ENCODE peak calls at places on chromosomes 7 and 10, in four cellular contexts. Y is HepG2, P is K562, B is GM12878. T is an unnamed sample.

GRCh38 chr7:47763063-47763974 is 181.4 kb upstream of the TNS3 start:
- DNase-seq in B (no peak), P (no peak), Y (peak), T (no peak)

GRCh38 chr10:61211468-61211867 is 241.7 kb downstream of the TMEM26 start:
- DNase-seq in B (no peak), Y (no peak), P (no peak), T (no peak)

GRCh38 chr10:24128066-24128751 is 80.7 kb upstream of the KIAA1217 start:
- DNase-seq in Y (no peak), B (no peak), P (no peak), T (no peak)

GRCh38 chr10:128879030-128879429 is 588.0 kb upstream of the MGMT start:
- DNase-seq in B (no peak), Y (no peak), P (no peak), T (no peak)

GRCh38 chr10:97759157-97759980 is 12.4 kb downstream of the SFRP5 start:
- DNase-seq in Y (peak), B (no peak), P (peak), T (peak)

GRCh38 chr10:49539320-49539885 is 482 bp upstream of the ERCC6 start:
- DNase-seq in Y (peak), B (no peak), P (peak), T (peak)

GRCh38 chr7:113810108-113810748 is 108.6 kb downstream of the PPP1R3A start:
- DNase-seq in P (no peak), B (no peak), Y (no peak), T (no peak)

GRCh38 chr7:80312139-80312661 is 177.6 kb downstream of the GNAI1 start:
- DNase-seq in P (no peak), B (no peak), Y (peak), T (no peak)

GRCh38 chr10:52780391-52781155 is 8.0 kb upstream of the MBL2 start:
- DNase-seq in Y (no peak), P (no peak), B (no peak), T (no peak)

GRCh38 chr7:139246905-139247304 is 15.9 kb downstream of the UBN2 start:
- DNase-seq in Y (no peak), P (no peak), B (no peak), T (no peak)

GRCh38 chr10:122709971-122710370 is 10.3 kb upstream of the C10orf120 start:
- DNase-seq in P (no peak), Y (no peak), B (no peak), T (no peak)

GRCh38 chr7:101237206-101238067 is at the start of gene CLDN15:
- DNase-seq in Y (peak), B (no peak), P (no peak), T (no peak)

GRCh38 chr7:31788445-31788844 is 101.4 kb downstream of the PPP1R17 start:
- DNase-seq in Y (no peak), P (no peak), B (no peak), T (no peak)

GRCh38 chr10:78604286-78604685 is 464.5 kb upstream of the ZMIZ1 start:
- DNase-seq in P (no peak), B (no peak), Y (no peak), T (no peak)

GRCh38 chr7:157002819-157003421 is 7.5 kb downstream of the MNX1 start:
- DNase-seq in Y (no peak), P (no peak), B (no peak), T (peak)

GRCh38 chr10:45433716-45434469 is 59.9 kb downstream of the ALOX5 start:
- DNase-seq in B (peak), Y (no peak), P (no peak), T (no peak)

GRCh38 chr7:139108256-139109187 is 998 bp downstream of the ZC3HAV1 start:
- DNase-seq in Y (no peak), P (peak), B (no peak), T (peak)

GRCh38 chr7:105046414-105046813 is 32.4 kb downstream of the KMT2E start:
- DNase-seq in Y (no peak), P (no peak), B (no peak), T (no peak)

GRCh38 chr7:111045469-111045868 is 45.5 kb upstream of the LRRN3 start:
- DNase-seq in P (no peak), B (no peak), Y (no peak), T (no peak)

GRCh38 chr10:80409121-80409520 is 770 bp downstream of the PRXL2A start:
- DNase-seq in Y (no peak), P (no peak), B (no peak), T (no peak)

GRCh38 chr7:154985230-154985629 is 17.7 kb downstream of the PAXIP1 start:
- DNase-seq in Y (no peak), B (no peak), P (no peak), T (no peak)

GRCh38 chr10:131215776-131216175 is 95.7 kb downstream of the TCERG1L start:
- DNase-seq in B (no peak), Y (no peak), P (no peak), T (no peak)

DNA sequence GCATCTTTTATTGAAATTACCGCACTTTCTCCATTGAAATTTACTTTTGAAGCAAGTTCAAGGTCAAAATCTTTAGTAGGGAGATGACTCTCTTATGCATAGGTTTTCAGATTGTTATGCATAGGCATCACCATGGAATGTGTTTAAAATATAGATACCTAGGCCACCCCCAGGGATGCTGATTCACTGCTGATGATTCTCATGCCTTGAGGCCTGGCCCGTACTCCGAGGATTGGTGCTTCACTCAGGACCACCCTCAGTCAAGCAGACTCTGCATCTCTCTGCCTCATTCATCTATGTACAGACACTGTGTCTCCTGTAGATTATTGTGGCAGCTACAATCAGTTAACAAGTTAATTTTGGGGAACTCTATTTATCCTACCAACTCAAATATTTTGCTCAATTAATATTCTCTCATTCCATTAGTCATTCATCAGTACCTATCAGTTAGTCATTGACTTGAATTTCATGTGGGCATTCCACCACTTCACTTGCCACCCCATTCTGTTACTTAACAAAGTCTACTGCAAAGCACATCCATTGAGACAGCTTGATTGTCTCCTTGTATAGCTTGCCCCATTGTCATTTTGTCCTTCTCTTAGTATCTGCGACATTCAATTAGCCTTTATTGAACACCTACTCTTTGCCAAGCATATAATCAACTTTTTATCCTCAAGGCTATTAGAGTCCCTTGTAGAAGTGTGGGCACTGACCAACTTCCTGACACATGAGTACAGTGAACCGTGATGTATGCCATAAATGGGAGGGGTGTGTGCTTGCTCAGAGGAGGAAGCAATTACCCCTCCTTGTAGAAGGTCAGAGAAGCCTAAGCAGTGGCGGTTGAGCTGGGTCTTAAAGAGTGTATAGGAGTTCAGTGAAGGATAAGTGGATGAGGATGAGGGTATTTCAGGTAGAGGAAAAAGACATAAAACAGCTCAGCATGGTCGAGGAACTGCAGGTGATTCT is 255.6 kb upstream of the BMPER start:
- DNase-seq in B (no peak), P (no peak), Y (no peak), T (no peak)
- TF ChIP-seq MAX in B (no peak), P (no peak), Y (no peak), T (no peak)

GRCh38 chr7:1421946-1422345 is 37.3 kb downstream of the MICALL2 start:
- DNase-seq in B (no peak), P (no peak), Y (no peak), T (no peak)

GRCh38 chr7:1424041-1424440 is 35.2 kb downstream of the MICALL2 start:
- DNase-seq in P (no peak), Y (no peak), B (no peak), T (no peak)

GRCh38 chr7:1423266-1423811 is 35.9 kb downstream of the MICALL2 start:
- DNase-seq in P (peak), B (no peak), Y (no peak), T (no peak)

GRCh38 chr7:1421020-1421790 is 38.1 kb downstream of the MICALL2 start:
- DNase-seq in Y (no peak), B (no peak), P (no peak), T (no peak)

GRCh38 chr7:1422512-1423265 is 36.6 kb downstream of the MICALL2 start:
- DNase-seq in B (no peak), Y (no peak), P (no peak), T (no peak)
- TF ChIP-seq ATF2 in B (no peak), Y (no peak), P (no peak), T (no peak)

GRCh38 chr7:94453898-94454297 is 55.7 kb upstream of the CASD1 start:
- DNase-seq in B (no peak), P (no peak), Y (no peak), T (no peak)

GRCh38 chr7:94451276-94451675 is 56.6 kb downstream of the COL1A2 start:
- DNase-seq in Y (no peak), P (no peak), B (no peak), T (no peak)

GRCh38 chr7:94450044-94450697 is 55.5 kb downstream of the COL1A2 start:
- DNase-seq in B (no peak), P (no peak), Y (no peak), T (no peak)

GRCh38 chr7:94449151-94449725 is 54.5 kb downstream of the COL1A2 start:
- DNase-seq in B (peak), P (peak), Y (peak), T (no peak)

GRCh38 chr7:94452257-94452656 is 57.4 kb upstream of the CASD1 start:
- DNase-seq in B (no peak), P (no peak), Y (no peak), T (no peak)
- TF ChIP-seq CBFB in B (no peak), P (no peak), Y (no peak), T (no peak)

DNA sequence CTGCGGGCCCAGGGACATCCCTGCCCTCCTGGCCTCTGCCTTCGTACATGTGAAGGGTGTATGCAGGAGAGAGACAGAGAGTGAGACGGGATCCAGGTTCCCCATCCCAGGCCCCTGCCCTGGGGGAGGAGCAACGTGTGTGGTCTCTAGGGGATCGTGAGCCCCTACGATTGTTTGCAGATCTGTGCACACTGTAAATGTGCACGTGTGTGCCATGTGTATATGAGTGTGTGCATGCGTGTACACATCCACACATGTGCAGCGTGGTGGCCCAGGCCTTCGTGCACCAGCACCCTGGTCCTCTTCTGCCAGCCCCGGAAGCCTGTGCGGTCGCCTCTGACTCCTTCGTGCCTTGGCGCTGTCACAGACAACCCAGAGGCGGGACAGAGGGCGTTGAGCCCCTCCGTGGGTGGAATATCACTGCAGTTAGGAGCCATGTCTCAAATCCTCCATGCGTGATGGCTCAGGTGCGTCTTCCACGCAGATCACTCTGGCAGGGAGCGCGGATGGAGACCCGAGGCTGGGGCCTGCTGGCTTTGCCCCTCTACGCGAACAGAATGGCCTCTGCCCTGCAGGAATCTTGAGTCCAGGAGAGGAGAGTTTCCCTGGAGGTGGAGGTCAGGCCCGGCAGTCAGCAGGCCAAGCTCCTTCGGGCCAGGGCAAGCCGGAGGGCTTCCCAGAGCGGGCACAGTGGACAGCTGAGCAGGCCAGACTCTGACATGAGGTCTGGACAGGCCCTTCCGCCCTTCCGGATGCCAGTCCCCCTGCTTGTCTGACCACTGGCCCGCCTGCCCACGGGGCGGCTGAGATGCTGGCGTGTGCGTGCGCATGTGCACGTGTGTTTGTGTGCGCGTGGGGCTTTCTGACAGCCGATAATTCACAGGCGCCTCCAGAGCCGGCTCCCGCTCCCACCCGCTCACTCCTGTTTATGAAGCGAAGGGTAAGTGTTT is 97.6 kb downstream of the UNCX start:
- DNase-seq in Y (no peak), B (no peak), P (no peak), T (no peak)
- TF ChIP-seq MAX in Y (no peak), B (no peak), P (no peak), T (no peak)

GRCh38 chr7:66847879-66848810 is 72.9 kb upstream of the TMEM248 start:
- DNase-seq in B (no peak), Y (peak), P (no peak), T (peak)
- TF ChIP-seq ATF2 in B (no peak), Y (no peak), P (no peak), T (no peak)

DNA sequence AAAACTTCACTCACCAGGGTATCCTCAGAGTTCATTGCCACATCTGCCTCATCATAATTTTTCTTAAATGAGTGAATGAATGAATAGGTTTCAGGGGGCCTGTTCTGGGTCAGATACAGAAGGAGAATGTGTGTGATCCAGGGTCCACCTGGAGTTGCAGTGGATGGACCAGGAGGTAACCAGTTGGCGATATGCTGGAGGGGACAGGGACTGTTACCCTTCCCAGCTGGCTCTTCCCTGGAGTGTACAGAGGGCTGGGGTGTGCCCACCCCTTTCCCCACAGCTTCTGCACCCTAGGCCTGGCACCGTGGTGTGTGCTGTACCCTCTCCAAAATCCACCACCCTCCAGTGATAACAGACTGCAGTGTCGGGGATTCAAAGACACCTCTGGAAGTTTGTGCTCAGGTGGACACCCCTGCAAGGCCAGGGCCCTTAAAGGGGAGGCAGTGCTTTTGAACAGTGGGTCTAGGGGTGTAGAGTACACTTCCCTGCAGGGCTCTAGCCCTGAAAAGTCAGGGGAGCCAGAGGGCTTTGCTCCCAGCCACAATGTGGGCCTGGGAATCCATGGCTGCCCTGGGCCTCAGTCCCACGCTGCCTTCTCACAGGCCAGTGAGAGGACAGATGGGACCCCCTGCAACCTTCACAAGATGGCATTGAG is 134.4 kb upstream of the UNC5B start:
- DNase-seq in P (no peak), Y (no peak), B (no peak), T (peak)
- TF ChIP-seq CBFB in P (no peak), Y (no peak), B (no peak), T (no peak)

T was measured in WTC11.